ENCODE peak calls at places on chromosome 10, in eight cellular contexts. One of them, this sample, is unnamed.
A peak's percentile ranks its signal among the peaks of the same experiment; 100 is the strongest.

GRCh38 chr10:128268015-128268722 is 141.9 kb upstream of the MKI67 start:
- DNase-seq in progenitor cell of endocrine pancreas: peak; percentile 57
- DNase-seq in dermis microvascular lymphatic vessel endothelial cell: no peak
- DNase-seq in D341Med: peak; percentile 64
- DNase-seq in myocyte: peak; percentile 23
- DNase-seq in hippocampal formation: no peak
- DNase-seq in esophagus squamous epithelium: no peak
- DNase-seq in fibroblast of mammary gland: peak; percentile 5
- DNase-seq in this sample: no peak

GRCh38 chr10:29517352-29517923 is 117.3 kb downstream of the SVIL start:
- DNase-seq in progenitor cell of endocrine pancreas: no peak
- DNase-seq in dermis microvascular lymphatic vessel endothelial cell: peak; percentile 4
- DNase-seq in D341Med: peak; percentile 63
- DNase-seq in myocyte: peak; percentile 47
- DNase-seq in hippocampal formation: no peak
- DNase-seq in esophagus squamous epithelium: no peak
- DNase-seq in fibroblast of mammary gland: peak; percentile 41
- DNase-seq in this sample: peak; percentile 63

GRCh38 chr10:23643396-23643795 is 204.5 kb downstream of the OTUD1 start:
- DNase-seq in progenitor cell of endocrine pancreas: no peak
- DNase-seq in dermis microvascular lymphatic vessel endothelial cell: no peak
- DNase-seq in D341Med: no peak
- DNase-seq in myocyte: no peak
- DNase-seq in hippocampal formation: no peak
- DNase-seq in esophagus squamous epithelium: no peak
- DNase-seq in fibroblast of mammary gland: peak; percentile 59
- DNase-seq in this sample: no peak

GRCh38 chr10:117868151-117868550 is 178.6 kb downstream of the RAB11FIP2 start:
- DNase-seq in progenitor cell of endocrine pancreas: no peak
- DNase-seq in dermis microvascular lymphatic vessel endothelial cell: no peak
- DNase-seq in D341Med: no peak
- DNase-seq in myocyte: no peak
- DNase-seq in hippocampal formation: no peak
- DNase-seq in esophagus squamous epithelium: no peak
- DNase-seq in fibroblast of mammary gland: no peak
- DNase-seq in this sample: no peak

GRCh38 chr10:11379771-11380170 is 231.7 kb downstream of the USP6NL start:
- DNase-seq in progenitor cell of endocrine pancreas: no peak
- DNase-seq in dermis microvascular lymphatic vessel endothelial cell: no peak
- DNase-seq in D341Med: no peak
- DNase-seq in myocyte: no peak
- DNase-seq in hippocampal formation: no peak
- DNase-seq in esophagus squamous epithelium: no peak
- DNase-seq in fibroblast of mammary gland: no peak
- DNase-seq in this sample: no peak

GRCh38 chr10:64733980-64734379 is 1212.8 kb downstream of the REEP3 start:
- DNase-seq in progenitor cell of endocrine pancreas: no peak
- DNase-seq in dermis microvascular lymphatic vessel endothelial cell: peak; percentile 0
- DNase-seq in D341Med: peak; percentile 9
- DNase-seq in myocyte: peak; percentile 10
- DNase-seq in hippocampal formation: no peak
- DNase-seq in esophagus squamous epithelium: no peak
- DNase-seq in fibroblast of mammary gland: no peak
- DNase-seq in this sample: peak; percentile 1

GRCh38 chr10:131520206-131520605 is 208.7 kb upstream of the TCERG1L start:
- DNase-seq in progenitor cell of endocrine pancreas: no peak
- DNase-seq in dermis microvascular lymphatic vessel endothelial cell: no peak
- DNase-seq in D341Med: no peak
- DNase-seq in myocyte: no peak
- DNase-seq in hippocampal formation: no peak
- DNase-seq in esophagus squamous epithelium: no peak
- DNase-seq in fibroblast of mammary gland: no peak
- DNase-seq in this sample: no peak

GRCh38 chr10:101576229-101576863 is 11.7 kb downstream of the POLL start:
- DNase-seq in progenitor cell of endocrine pancreas: no peak
- DNase-seq in dermis microvascular lymphatic vessel endothelial cell: no peak
- DNase-seq in D341Med: no peak
- DNase-seq in myocyte: no peak
- DNase-seq in hippocampal formation: no peak
- DNase-seq in esophagus squamous epithelium: no peak
- DNase-seq in fibroblast of mammary gland: peak; percentile 45
- DNase-seq in this sample: no peak

GRCh38 chr10:121838931-121839330 is 88.9 kb downstream of the ATE1 start:
- DNase-seq in progenitor cell of endocrine pancreas: no peak
- DNase-seq in dermis microvascular lymphatic vessel endothelial cell: no peak
- DNase-seq in D341Med: no peak
- DNase-seq in myocyte: no peak
- DNase-seq in hippocampal formation: no peak
- DNase-seq in esophagus squamous epithelium: no peak
- DNase-seq in fibroblast of mammary gland: no peak
- DNase-seq in this sample: no peak

GRCh38 chr10:118045842-118046490 is 775 bp downstream of the RAB11FIP2 start:
- DNase-seq in progenitor cell of endocrine pancreas: no peak
- DNase-seq in dermis microvascular lymphatic vessel endothelial cell: no peak
- DNase-seq in D341Med: no peak
- DNase-seq in myocyte: peak; percentile 60
- DNase-seq in hippocampal formation: peak; percentile 41
- DNase-seq in esophagus squamous epithelium: no peak
- DNase-seq in fibroblast of mammary gland: peak; percentile 68
- DNase-seq in this sample: peak; percentile 10

GRCh38 chr10:100829933-100830727 is 82.6 kb upstream of the SLF2 start:
- DNase-seq in progenitor cell of endocrine pancreas: no peak
- DNase-seq in dermis microvascular lymphatic vessel endothelial cell: no peak
- DNase-seq in D341Med: no peak
- DNase-seq in myocyte: no peak
- DNase-seq in hippocampal formation: no peak
- DNase-seq in esophagus squamous epithelium: no peak
- DNase-seq in fibroblast of mammary gland: no peak
- DNase-seq in this sample: no peak

GRCh38 chr10:48417374-48417773 is 110.9 kb downstream of the MAPK8 start:
- DNase-seq in progenitor cell of endocrine pancreas: no peak
- DNase-seq in dermis microvascular lymphatic vessel endothelial cell: no peak
- DNase-seq in D341Med: no peak
- DNase-seq in myocyte: no peak
- DNase-seq in hippocampal formation: no peak
- DNase-seq in esophagus squamous epithelium: no peak
- DNase-seq in fibroblast of mammary gland: no peak
- DNase-seq in this sample: no peak

GRCh38 chr10:17771027-17771426 is 19.0 kb downstream of the TMEM236 start:
- DNase-seq in progenitor cell of endocrine pancreas: no peak
- DNase-seq in dermis microvascular lymphatic vessel endothelial cell: no peak
- DNase-seq in D341Med: no peak
- DNase-seq in myocyte: no peak
- DNase-seq in hippocampal formation: no peak
- DNase-seq in esophagus squamous epithelium: no peak
- DNase-seq in fibroblast of mammary gland: no peak
- DNase-seq in this sample: no peak

GRCh38 chr10:73576178-73576889 is 14.8 kb downstream of the USP54 start:
- DNase-seq in progenitor cell of endocrine pancreas: no peak
- DNase-seq in dermis microvascular lymphatic vessel endothelial cell: peak; percentile 67
- DNase-seq in D341Med: no peak
- DNase-seq in myocyte: peak; percentile 64
- DNase-seq in hippocampal formation: no peak
- DNase-seq in esophagus squamous epithelium: no peak
- DNase-seq in fibroblast of mammary gland: peak; percentile 94
- DNase-seq in this sample: no peak

GRCh38 chr10:111076191-111076681 is 593 bp upstream of the ADRA2A start:
- DNase-seq in progenitor cell of endocrine pancreas: peak; percentile 75
- DNase-seq in dermis microvascular lymphatic vessel endothelial cell: no peak
- DNase-seq in D341Med: peak; percentile 84
- DNase-seq in myocyte: peak; percentile 54
- DNase-seq in hippocampal formation: peak; percentile 34
- DNase-seq in esophagus squamous epithelium: no peak
- DNase-seq in fibroblast of mammary gland: peak; percentile 51
- DNase-seq in this sample: peak; percentile 90

GRCh38 chr10:29623797-29624196 is 11.0 kb downstream of the SVIL start:
- DNase-seq in progenitor cell of endocrine pancreas: no peak
- DNase-seq in dermis microvascular lymphatic vessel endothelial cell: no peak
- DNase-seq in D341Med: no peak
- DNase-seq in myocyte: no peak
- DNase-seq in hippocampal formation: no peak
- DNase-seq in esophagus squamous epithelium: no peak
- DNase-seq in fibroblast of mammary gland: peak; percentile 62
- DNase-seq in this sample: no peak

GRCh38 chr10:109106604-109107003 is 816.7 kb downstream of the XPNPEP1 start:
- DNase-seq in progenitor cell of endocrine pancreas: no peak
- DNase-seq in dermis microvascular lymphatic vessel endothelial cell: no peak
- DNase-seq in D341Med: no peak
- DNase-seq in myocyte: no peak
- DNase-seq in hippocampal formation: no peak
- DNase-seq in esophagus squamous epithelium: no peak
- DNase-seq in fibroblast of mammary gland: no peak
- DNase-seq in this sample: no peak

GRCh38 chr10:62062028-62062427 is 160.5 kb downstream of the ARID5B start:
- DNase-seq in progenitor cell of endocrine pancreas: no peak
- DNase-seq in dermis microvascular lymphatic vessel endothelial cell: no peak
- DNase-seq in D341Med: no peak
- DNase-seq in myocyte: no peak
- DNase-seq in hippocampal formation: no peak
- DNase-seq in esophagus squamous epithelium: no peak
- DNase-seq in fibroblast of mammary gland: no peak
- DNase-seq in this sample: no peak

GRCh38 chr10:92125169-92125543 is 165.7 kb downstream of the CPEB3 start:
- DNase-seq in progenitor cell of endocrine pancreas: no peak
- DNase-seq in dermis microvascular lymphatic vessel endothelial cell: no peak
- DNase-seq in D341Med: no peak
- DNase-seq in myocyte: peak; percentile 9
- DNase-seq in hippocampal formation: no peak
- DNase-seq in esophagus squamous epithelium: no peak
- DNase-seq in fibroblast of mammary gland: no peak
- DNase-seq in this sample: no peak

GRCh38 chr10:48285710-48286109 is 11.2 kb upstream of the FRMPD2 start:
- DNase-seq in progenitor cell of endocrine pancreas: no peak
- DNase-seq in dermis microvascular lymphatic vessel endothelial cell: no peak
- DNase-seq in D341Med: peak; percentile 41
- DNase-seq in myocyte: no peak
- DNase-seq in hippocampal formation: no peak
- DNase-seq in esophagus squamous epithelium: no peak
- DNase-seq in fibroblast of mammary gland: peak; percentile 40
- DNase-seq in this sample: no peak

GRCh38 chr10:122323188-122323587 is 51.3 kb upstream of the PLEKHA1 start:
- DNase-seq in progenitor cell of endocrine pancreas: no peak
- DNase-seq in dermis microvascular lymphatic vessel endothelial cell: no peak
- DNase-seq in D341Med: no peak
- DNase-seq in myocyte: no peak
- DNase-seq in hippocampal formation: no peak
- DNase-seq in esophagus squamous epithelium: no peak
- DNase-seq in fibroblast of mammary gland: no peak
- DNase-seq in this sample: no peak

This sample was measured in HuH-7.5.